ENCODE peak calls at places on chromosomes 7 and 10, in five cellular contexts. B is H9, O is nephron progenitor cell, K is choroid plexus epithelial cell, V is hepatocyte. T is an unnamed sample.

GRCh38 chr7:7148799-7149481 is 33.4 kb upstream of the C1GALT1 start:
- DNase-seq in B (no peak), O (no peak), K (peak), V (peak), T (no peak)

GRCh38 chr10:78222096-78222790 is 188.6 kb downstream of the RPS24 start:
- DNase-seq in B (no peak), O (no peak), K (no peak), V (no peak), T (peak)

GRCh38 chr7:513521-514166 is 6.0 kb downstream of the PDGFA start:
- DNase-seq in B (no peak), O (no peak), K (peak), V (no peak), T (no peak)

GRCh38 chr7:156162451-156162850 is 350.2 kb upstream of the SHH start:
- DNase-seq in B (no peak), O (no peak), K (no peak), V (no peak), T (no peak)

GRCh38 chr7:11168622-11169170 is 195.0 kb downstream of the PHF14 start:
- DNase-seq in B (no peak), O (no peak), K (no peak), V (no peak), T (no peak)

GRCh38 chr7:123229426-123229825 is 29.7 kb upstream of the SLC13A1 start:
- DNase-seq in B (no peak), O (no peak), K (no peak), V (no peak), T (no peak)

GRCh38 chr7:117014673-117015133 is 61.4 kb downstream of the ST7 start:
- DNase-seq in B (no peak), O (peak), K (peak), V (peak), T (peak)

GRCh38 chr10:126350216-126350992 is 37.9 kb downstream of the ADAM12 start:
- DNase-seq in B (no peak), O (peak), K (peak), V (no peak), T (no peak)

GRCh38 chr10:132961864-132962622 is 19.7 kb upstream of the CFAP46 start:
- DNase-seq in B (peak), O (peak), K (peak), V (peak), T (peak)

GRCh38 chr10:101612872-101613271 is 24.8 kb downstream of the DPCD start:
- DNase-seq in B (no peak), O (no peak), K (no peak), V (no peak), T (no peak)

GRCh38 chr10:72802291-72803118 is 91.0 kb upstream of the OIT3 start:
- DNase-seq in B (no peak), O (no peak), K (peak), V (no peak), T (no peak)

GRCh38 chr10:88880287-88881094 is 446 bp downstream of the STAMBPL1 start:
- DNase-seq in B (peak), O (peak), K (peak), V (peak), T (peak)

GRCh38 chr10:44294726-44295412 is 90.0 kb downstream of the CXCL12 start:
- DNase-seq in B (no peak), O (no peak), K (no peak), V (no peak), T (no peak)

GRCh38 chr10:132899751-132900065 is 42.7 kb downstream of the CFAP46 start:
- DNase-seq in B (no peak), O (no peak), K (no peak), V (no peak), T (no peak)

GRCh38 chr10:103451091-103451801 is 924 bp downstream of the CALHM2 start:
- DNase-seq in B (no peak), O (no peak), K (peak), V (no peak), T (peak)

GRCh38 chr10:102645388-102645740 is 1.1 kb downstream of the TRIM8 start:
- DNase-seq in B (no peak), O (no peak), K (no peak), V (peak), T (no peak)

GRCh38 chr10:14185501-14186045 is 145.2 kb downstream of the FRMD4A start:
- DNase-seq in B (peak), O (peak), K (peak), V (no peak), T (no peak)

GRCh38 chr7:17022915-17023314 is 141.1 kb upstream of the AGR3 start:
- DNase-seq in B (no peak), O (no peak), K (no peak), V (no peak), T (no peak)

GRCh38 chr7:132424277-132424676 is 152.0 kb downstream of the PLXNA4 start:
- DNase-seq in B (no peak), O (no peak), K (no peak), V (no peak), T (no peak)

GRCh38 chr10:71312840-71313789 is 5.9 kb upstream of the SLC29A3 start:
- DNase-seq in B (no peak), O (no peak), K (peak), V (peak), T (no peak)

GRCh38 chr7:31633894-31634494 is 53.0 kb upstream of the PPP1R17 start:
- DNase-seq in B (peak), O (peak), K (peak), V (peak), T (peak)

GRCh38 chr7:106031271-106032029 is 68.4 kb downstream of the CDHR3 start:
- DNase-seq in B (no peak), O (no peak), K (peak), V (peak), T (peak)

GRCh38 chr10:60182691-60183090 is 207.0 kb downstream of the ANK3 start:
- DNase-seq in B (no peak), O (no peak), K (peak), V (no peak), T (no peak)

GRCh38 chr7:55185941-55186609 is 167.3 kb downstream of the EGFR start:
- DNase-seq in B (no peak), O (no peak), K (peak), V (peak), T (no peak)

GRCh38 chr7:3673524-3673923 is 372.5 kb downstream of the SDK1 start:
- DNase-seq in B (peak), O (peak), K (peak), V (peak), T (no peak)

GRCh38 chr10:128526793-128527375 is 400.7 kb upstream of the MKI67 start:
- DNase-seq in B (peak), O (peak), K (peak), V (peak), T (peak)

GRCh38 chr10:89478739-89479116 is 56.7 kb downstream of the SLC16A12 start:
- DNase-seq in B (no peak), O (no peak), K (peak), V (no peak), T (no peak)

GRCh38 chr10:67666416-67667043 is 29.5 kb downstream of the CTNNA3 start:
- DNase-seq in B (no peak), O (no peak), K (peak), V (peak), T (no peak)

GRCh38 chr7:112759905-112760304 is 30.3 kb downstream of the TMEM168 start:
- DNase-seq in B (no peak), O (no peak), K (peak), V (no peak), T (no peak)

GRCh38 chr10:46091834-46092522 is 45.9 kb upstream of the MSMB start:
- DNase-seq in B (no peak), O (no peak), K (no peak), V (no peak), T (peak)

GRCh38 chr10:48406204-48406603 is 99.7 kb downstream of the MAPK8 start:
- DNase-seq in B (no peak), O (no peak), K (peak), V (peak), T (no peak)

GRCh38 chr10:42645103-42645502 is 6.7 kb upstream of the ZNF33B start:
- DNase-seq in B (no peak), O (no peak), K (peak), V (peak), T (no peak)

GRCh38 chr7:7103343-7104313 is 78.7 kb upstream of the C1GALT1 start:
- DNase-seq in B (no peak), O (no peak), K (peak), V (peak), T (peak)

DNA sequence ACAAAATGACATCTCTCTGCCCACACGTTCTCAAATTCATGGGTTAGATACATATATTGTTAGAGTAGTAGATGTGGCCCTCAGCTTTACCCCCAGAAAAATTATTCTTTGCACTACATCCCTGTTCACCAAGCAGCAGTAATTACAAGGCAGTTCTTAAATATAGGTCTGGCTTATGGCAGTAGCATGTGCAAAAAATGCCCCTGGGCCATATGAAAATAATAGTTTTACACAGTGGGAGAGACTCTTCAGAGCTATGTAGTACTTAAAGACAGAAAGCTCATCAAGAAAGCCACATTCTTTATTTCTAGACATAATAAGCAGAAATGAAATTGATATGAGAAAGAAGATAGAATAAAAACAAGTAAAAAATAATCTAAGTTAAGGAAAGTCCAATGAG is 196.3 kb upstream of the FOXP2 start:
- DNase-seq in B (no peak), O (no peak), K (no peak), V (no peak), T (no peak)
- TF ChIP-seq CTCF in B (no peak), O (no peak), K (no peak), V (no peak), T (no peak)

GRCh38 chr7:42029405-42029804 is 207.6 kb downstream of the GLI3 start:
- DNase-seq in B (no peak), O (no peak), K (no peak), V (no peak), T (no peak)

GRCh38 chr7:42027521-42027920 is 209.5 kb downstream of the GLI3 start:
- DNase-seq in B (no peak), O (no peak), K (no peak), V (no peak), T (no peak)

GRCh38 chr7:42023216-42023724 is 213.7 kb downstream of the GLI3 start:
- DNase-seq in B (no peak), O (peak), K (no peak), V (no peak), T (no peak)

GRCh38 chr7:42020067-42020466 is 216.9 kb downstream of the GLI3 start:
- DNase-seq in B (no peak), O (no peak), K (no peak), V (no peak), T (no peak)

DNA sequence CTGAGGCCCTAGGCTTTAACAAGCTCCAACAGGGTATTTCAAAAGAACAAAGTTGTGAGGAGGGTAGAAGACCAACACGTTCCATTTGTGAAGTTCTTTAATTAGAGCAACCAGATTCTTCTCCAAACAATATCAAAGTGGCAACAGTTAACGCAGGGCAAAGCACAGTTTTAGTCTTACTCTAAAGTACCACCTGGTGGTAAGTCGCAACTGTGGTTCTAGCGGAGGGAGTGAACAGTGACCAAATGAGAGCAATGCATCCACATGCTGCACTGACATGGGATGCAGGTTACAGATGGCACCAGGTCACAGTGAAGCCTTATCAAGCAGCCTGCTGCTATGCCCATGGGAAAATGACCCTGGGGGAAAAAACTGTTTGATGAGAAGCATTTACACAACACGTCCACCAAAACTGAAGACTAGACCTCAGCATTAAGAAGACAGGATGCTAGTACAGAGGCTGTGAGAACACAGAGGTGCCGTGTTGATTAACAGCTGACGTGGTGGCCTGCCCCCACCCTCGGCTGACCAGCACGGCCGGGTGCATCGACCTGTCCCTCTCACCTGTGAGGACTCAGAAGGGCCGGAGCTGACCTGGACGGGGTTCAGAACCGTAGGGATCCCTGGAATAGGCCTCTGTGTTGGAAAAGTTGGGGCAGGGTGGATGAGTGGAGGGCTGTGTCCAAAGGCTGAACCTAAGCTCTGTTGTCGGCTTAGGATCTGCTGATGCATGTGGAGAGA is 211.2 kb downstream of the GLI3 start:
- DNase-seq in B (no peak), O (no peak), K (no peak), V (no peak), T (no peak)
- TF ChIP-seq CTCF in B (no peak), O (no peak), K (no peak), V (no peak), T (no peak)

GRCh38 chr7:127252380-127252718 is 392 bp downstream of the GRM8 start:
- DNase-seq in B (no peak), O (peak), K (no peak), V (no peak), T (no peak)
- TF ChIP-seq CTCF in B (peak), O (no peak), K (no peak), V (no peak), T (no peak)

GRCh38 chr10:99562631-99563030 is 29.9 kb downstream of the NKX2-3 start:
- DNase-seq in B (no peak), O (no peak), K (no peak), V (no peak), T (no peak)
- TF ChIP-seq CTCF in B (no peak), O (no peak), K (no peak), V (no peak), T (no peak)

GRCh38 chr7:128915271-128915819 is 4.8 kb upstream of the KCP start:
- DNase-seq in B (peak), O (no peak), K (no peak), V (no peak), T (no peak)

GRCh38 chr7:128916643-128916915 is 6.1 kb upstream of the KCP start:
- DNase-seq in B (no peak), O (no peak), K (no peak), V (no peak), T (no peak)

GRCh38 chr7:128913856-128914565 is 3.5 kb upstream of the KCP start:
- DNase-seq in B (no peak), O (no peak), K (no peak), V (no peak), T (no peak)

GRCh38 chr7:128915841-128916642 is 5.5 kb upstream of the KCP start:
- DNase-seq in B (peak), O (no peak), K (no peak), V (no peak), T (no peak)

GRCh38 chr7:128914566-128915151 is 4.2 kb upstream of the KCP start:
- DNase-seq in B (peak), O (no peak), K (no peak), V (no peak), T (no peak)
- TF ChIP-seq CTCF in B (no peak), O (no peak), K (no peak), V (no peak), T (no peak)

GRCh38 chr7:155009570-155010157 is 6.7 kb upstream of the PAXIP1 start:
- DNase-seq in B (peak), O (no peak), K (peak), V (no peak), T (no peak)
- TF ChIP-seq CTCF in B (peak), O (peak), K (peak), V (peak), T (no peak)

GRCh38 chr7:151482883-151483699 is 36.6 kb downstream of the RHEB start:
- DNase-seq in B (no peak), O (no peak), K (no peak), V (no peak), T (no peak)
- TF ChIP-seq CTCF in B (no peak), O (no peak), K (no peak), V (no peak), T (no peak)

DNA sequence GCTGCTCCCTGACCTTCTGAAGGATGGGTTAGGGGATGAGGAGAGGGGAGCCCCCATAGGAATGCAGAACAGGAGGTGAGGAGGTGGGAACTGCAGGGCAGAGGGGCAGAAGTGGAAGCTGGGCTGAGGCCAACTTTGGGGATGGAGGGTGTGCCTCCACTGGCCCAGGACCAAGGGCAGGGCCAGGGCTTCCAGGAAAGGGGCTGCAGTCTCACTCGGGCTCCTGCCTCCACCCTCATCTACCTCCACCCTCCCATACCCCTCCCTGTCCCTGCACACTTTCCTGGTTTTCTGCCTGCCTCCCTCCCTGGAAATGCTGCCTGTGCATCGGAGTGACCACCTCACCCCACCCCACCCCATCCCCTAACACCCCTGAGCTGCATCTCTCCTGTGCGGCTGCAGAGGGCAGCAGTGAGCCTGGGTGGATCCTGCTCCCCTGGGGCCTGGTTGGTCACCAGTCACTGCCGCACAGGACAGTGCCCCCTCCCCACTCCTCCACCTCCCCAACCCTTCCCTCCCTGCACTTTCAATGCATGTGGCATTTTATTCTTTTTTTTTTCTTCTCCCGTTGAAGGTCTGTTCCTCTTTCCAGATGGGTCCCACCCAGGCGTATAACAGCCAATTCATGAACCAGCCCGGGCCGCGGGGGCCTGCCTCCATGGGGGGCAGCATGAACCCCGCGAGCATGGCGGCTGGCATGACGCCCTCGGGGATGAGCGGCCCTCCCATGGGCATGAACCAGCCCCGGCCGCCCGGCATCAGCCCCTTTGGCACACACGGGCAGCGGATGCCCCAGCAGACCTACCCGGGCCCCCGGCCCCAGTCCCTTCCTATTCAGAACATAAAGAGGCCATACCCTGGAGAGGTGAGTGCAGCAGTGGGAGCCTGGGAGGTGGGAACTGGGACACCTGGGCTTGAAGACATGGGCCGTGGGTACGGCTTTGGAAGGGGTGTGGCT is 54.2 kb upstream of the PPIF start:
- DNase-seq in B (peak), O (peak), K (no peak), V (no peak), T (peak)
- TF ChIP-seq CTCF in B (peak), O (peak), K (peak), V (peak), T (peak)

DNA sequence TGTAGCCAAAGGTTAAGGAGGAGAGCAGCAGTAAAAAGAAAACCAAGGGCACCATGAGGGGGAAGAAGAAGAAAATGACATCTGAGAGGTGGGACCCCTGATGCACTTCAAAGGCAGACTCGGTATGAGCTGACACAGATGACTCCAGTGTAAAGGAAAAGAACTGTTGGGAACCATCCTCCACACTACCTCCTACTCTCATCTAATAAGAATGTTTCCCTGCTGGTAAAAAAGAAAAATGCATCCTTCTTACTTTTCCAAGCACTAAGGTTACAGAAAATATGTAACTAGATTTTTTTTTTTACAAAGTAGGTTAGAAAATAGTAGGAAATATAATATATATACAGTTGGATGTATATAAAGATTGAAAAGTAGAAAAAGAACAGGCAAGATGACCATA is 16.9 kb downstream of the TAS2R41 start:
- DNase-seq in B (no peak), O (no peak), K (peak), V (no peak), T (no peak)
- TF ChIP-seq CTCF in B (peak), O (no peak), K (peak), V (no peak), T (peak)

T was measured in upper lobe of left lung.